ENCODE peak calls at places on chromosomes 13 and 19, in four cellular contexts. T is lung, P is MCF 10A, Q is astrocyte of the spinal cord. O is an unnamed sample.

GRCh38 chr19:48509467-48510194 is 2.0 kb downstream of the LMTK3 start:
- DNase-seq in T (no peak), P (no peak), Q (no peak), O (no peak)

GRCh38 chr13:111964411-111965035 is 102.4 kb upstream of the SOX1 start:
- DNase-seq in T (no peak), P (no peak), Q (no peak), O (no peak)

GRCh38 chr19:2569596-2570465 is 93.9 kb downstream of the GADD45B start:
- DNase-seq in T (no peak), P (no peak), Q (no peak), O (no peak)

GRCh38 chr13:76189882-76190519 is 553.9 kb downstream of the LMO7 start:
- DNase-seq in T (no peak), P (no peak), Q (no peak), O (no peak)

GRCh38 chr13:52348081-52348480 is 57.9 kb downstream of the THSD1 start:
- DNase-seq in T (no peak), P (peak), Q (peak), O (no peak)

GRCh38 chr13:42702726-42703125 is 78.7 kb upstream of the FAM216B start:
- DNase-seq in T (no peak), P (no peak), Q (peak), O (no peak)

GRCh38 chr19:46841458-46842083 is 9.1 kb downstream of the AP2S1 start:
- DNase-seq in T (no peak), P (peak), Q (peak), O (no peak)

GRCh38 chr19:30783212-30783611 is 411.0 kb downstream of the ZNF536 start:
- DNase-seq in T (peak), P (no peak), Q (no peak), O (no peak)

GRCh38 chr19:32176591-32176990 is 168.8 kb upstream of the ZNF507 start:
- DNase-seq in T (no peak), P (no peak), Q (no peak), O (no peak)

GRCh38 chr13:26051231-26052135 is at the start of gene SHISA2:
- DNase-seq in T (no peak), P (peak), Q (peak), O (no peak)

GRCh38 chr19:13849991-13850909 is 26.7 kb upstream of the NANOS3 start:
- DNase-seq in T (peak), P (peak), Q (peak), O (peak)

GRCh38 chr13:90613076-90613795 is 734.3 kb upstream of the MIR17HG start:
- DNase-seq in T (no peak), P (no peak), Q (no peak), O (no peak)

GRCh38 chr19:46546194-46546896 is 50.7 kb upstream of the PNMA8B start:
- DNase-seq in T (peak), P (peak), Q (no peak), O (no peak)

GRCh38 chr19:49676136-49676689 is 858 bp upstream of the PRMT1 start:
- DNase-seq in T (peak), P (peak), Q (peak), O (peak)

GRCh38 chr13:31053098-31053497 is 108.6 kb downstream of the HSPH1 start:
- DNase-seq in T (no peak), P (peak), Q (no peak), O (no peak)

GRCh38 chr19:41541990-41542584 is 33.9 kb upstream of the CEACAM21 start:
- DNase-seq in T (peak), P (peak), Q (peak), O (peak)

GRCh38 chr13:30870049-30870884 is 35.8 kb upstream of the MEDAG start:
- DNase-seq in T (peak), P (peak), Q (peak), O (no peak)

GRCh38 chr19:30665449-30665848 is 293.3 kb downstream of the ZNF536 start:
- DNase-seq in T (no peak), P (no peak), Q (no peak), O (no peak)

GRCh38 chr19:57769345-57770131 is at the start of gene ZNF586:
- DNase-seq in T (peak), P (peak), Q (peak), O (peak)

GRCh38 chr13:27918918-27919255 is 913 bp upstream of the PDX1 start:
- DNase-seq in T (no peak), P (no peak), Q (no peak), O (no peak)

GRCh38 chr19:48398329-48399235 is 5.1 kb downstream of the GRIN2D start:
- DNase-seq in T (peak), P (peak), Q (peak), O (peak)

GRCh38 chr13:37403776-37404497 is 194.6 kb downstream of the POSTN start:
- DNase-seq in T (no peak), P (no peak), Q (peak), O (no peak)

GRCh38 chr13:108220042-108220441 is 1.9 kb downstream of the ABHD13 start:
- DNase-seq in T (peak), P (peak), Q (no peak), O (no peak)

GRCh38 chr19:8595651-8596050 is 14.9 kb downstream of the ADAMTS10 start:
- DNase-seq in T (no peak), P (no peak), Q (no peak), O (no peak)

GRCh38 chr19:8589177-8589714 is 12.0 kb upstream of the MYO1F start:
- DNase-seq in T (no peak), P (no peak), Q (no peak), O (no peak)

GRCh38 chr19:8592231-8593009 is 15.2 kb upstream of the MYO1F start:
- DNase-seq in T (peak), P (no peak), Q (peak), O (peak)

GRCh38 chr19:8596168-8596567 is 14.3 kb downstream of the ADAMTS10 start:
- DNase-seq in T (no peak), P (no peak), Q (no peak), O (no peak)

GRCh38 chr19:8593931-8594330 is 16.6 kb downstream of the ADAMTS10 start:
- DNase-seq in T (no peak), P (no peak), Q (no peak), O (no peak)
- TF ChIP-seq CTCF in T (no peak), P (no peak), Q (peak), O (no peak)

DNA sequence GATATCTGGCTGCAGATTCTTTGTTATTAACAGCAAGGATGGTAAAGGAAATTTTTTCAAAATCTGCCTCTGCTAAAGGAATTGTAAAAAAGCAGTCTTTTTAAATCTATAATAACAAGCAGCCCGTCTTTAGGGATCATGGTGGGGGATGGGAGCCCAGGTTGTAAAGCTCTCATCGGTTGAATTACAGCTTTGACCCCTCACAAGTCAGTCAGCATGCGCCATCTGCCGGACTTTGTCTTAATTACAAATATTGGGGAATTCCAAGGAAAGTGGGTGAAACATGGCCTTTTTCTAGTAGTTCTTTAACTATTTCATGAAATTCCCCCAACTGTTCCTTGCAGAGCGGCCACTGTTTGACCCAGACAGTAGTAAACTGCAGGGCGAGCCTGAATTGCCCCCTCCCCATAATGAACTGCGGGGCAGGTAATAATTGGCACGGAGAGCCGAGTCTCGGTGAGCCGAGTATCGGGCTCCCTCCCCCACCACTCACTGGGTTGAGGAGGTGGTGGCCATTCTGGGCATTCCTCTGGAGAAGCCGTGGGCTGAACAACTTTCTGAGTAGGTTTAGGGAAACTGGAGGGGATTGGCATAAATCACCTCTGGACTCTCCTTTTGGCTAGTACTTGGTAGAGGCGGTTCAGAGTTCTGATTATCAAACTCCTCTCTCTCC is 11.6 kb downstream of the ZNF578 start:
- DNase-seq in T (no peak), P (no peak), Q (no peak), O (no peak)
- TF ChIP-seq CTCF in T (no peak), P (no peak), Q (no peak), O (no peak)

GRCh38 chr13:38685974-38686571 is 804 bp upstream of the FREM2 start:
- DNase-seq in T (no peak), P (peak), Q (peak), O (no peak)
- TF ChIP-seq CTCF in T (no peak), P (peak), Q (peak), O (no peak)

GRCh38 chr19:51108066-51108804 is at the start of gene CTU1:
- DNase-seq in T (peak), P (peak), Q (peak), O (peak)

GRCh38 chr19:51108805-51109146 is 567 bp upstream of the CTU1 start:
- DNase-seq in T (no peak), P (no peak), Q (no peak), O (no peak)

GRCh38 chr19:51110666-51110971 is 2.4 kb upstream of the CTU1 start:
- DNase-seq in T (no peak), P (no peak), Q (no peak), O (no peak)

GRCh38 chr19:51103811-51104470 is 4.3 kb downstream of the CTU1 start:
- DNase-seq in T (no peak), P (no peak), Q (no peak), O (no peak)

DNA sequence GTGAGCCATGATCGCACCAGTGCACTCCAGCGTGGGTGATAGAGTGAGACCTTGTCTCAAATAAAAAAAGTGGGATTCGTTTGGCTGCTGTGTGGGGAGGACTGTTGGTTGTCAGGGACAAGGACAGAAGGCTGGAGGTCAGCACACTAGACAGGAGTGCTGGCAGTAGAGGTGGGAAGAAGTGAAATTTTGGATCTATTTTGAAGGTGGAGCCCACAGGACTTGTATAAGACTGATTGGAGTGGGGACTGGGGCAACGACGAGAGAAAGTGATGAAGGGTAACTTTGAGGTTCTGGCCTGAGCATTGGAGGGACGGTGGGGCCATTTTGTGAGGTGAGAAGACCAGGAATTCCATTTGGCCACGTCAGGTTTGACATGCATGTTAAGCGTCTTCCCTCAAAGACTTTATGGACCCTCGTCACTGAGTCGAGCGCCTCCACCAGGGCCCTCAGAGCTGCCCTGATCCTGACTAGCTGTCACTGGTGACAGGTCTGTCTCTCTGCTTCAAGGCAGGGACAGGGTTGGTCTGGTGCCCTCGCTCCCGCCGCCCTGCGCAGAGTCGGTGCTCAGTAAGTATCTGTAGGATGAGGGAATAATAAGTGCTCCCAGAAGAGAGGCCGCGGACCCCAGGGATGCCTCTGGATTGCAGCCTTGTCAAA is 673 bp downstream of the CTU1 start:
- DNase-seq in T (no peak), P (no peak), Q (no peak), O (no peak)
- TF ChIP-seq CTCF in T (no peak), P (no peak), Q (no peak), O (no peak)

DNA sequence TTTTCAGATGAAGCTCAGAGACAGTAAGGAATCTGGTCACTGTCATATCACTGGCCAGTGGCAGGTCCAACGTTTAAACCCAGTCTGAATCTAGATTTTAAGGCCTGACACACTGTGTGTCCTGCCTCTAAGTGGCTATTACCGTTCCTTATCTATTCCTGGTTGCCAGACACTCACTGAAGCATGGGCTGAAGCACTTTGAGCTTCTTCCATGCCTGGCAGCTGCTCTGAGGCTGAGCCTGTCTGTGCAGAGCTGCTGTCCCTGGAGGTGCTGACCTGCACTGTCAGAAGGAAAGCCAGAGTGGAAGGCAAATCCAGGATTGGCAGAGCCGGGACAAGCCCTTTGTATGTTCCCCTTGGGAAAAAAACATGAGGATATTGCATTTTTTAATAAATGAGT is 109.2 kb upstream of the SLC7A1 start:
- DNase-seq in T (no peak), P (no peak), Q (no peak), O (no peak)
- TF ChIP-seq CTCF in T (no peak), P (no peak), Q (no peak), O (no peak)

GRCh38 chr13:102721800-102722231 is 27.0 kb upstream of the METTL21C start:
- DNase-seq in T (no peak), P (peak), Q (no peak), O (no peak)

GRCh38 chr13:102726430-102726829 is 31.6 kb upstream of the METTL21C start:
- DNase-seq in T (no peak), P (peak), Q (peak), O (no peak)

GRCh38 chr13:102729560-102730275 is 34.9 kb upstream of the METTL21C start:
- DNase-seq in T (no peak), P (peak), Q (peak), O (no peak)

GRCh38 chr13:102724923-102725322 is 30.1 kb upstream of the METTL21C start:
- DNase-seq in T (no peak), P (peak), Q (peak), O (no peak)
- TF ChIP-seq CTCF in T (peak), P (peak), Q (peak), O (no peak)

DNA sequence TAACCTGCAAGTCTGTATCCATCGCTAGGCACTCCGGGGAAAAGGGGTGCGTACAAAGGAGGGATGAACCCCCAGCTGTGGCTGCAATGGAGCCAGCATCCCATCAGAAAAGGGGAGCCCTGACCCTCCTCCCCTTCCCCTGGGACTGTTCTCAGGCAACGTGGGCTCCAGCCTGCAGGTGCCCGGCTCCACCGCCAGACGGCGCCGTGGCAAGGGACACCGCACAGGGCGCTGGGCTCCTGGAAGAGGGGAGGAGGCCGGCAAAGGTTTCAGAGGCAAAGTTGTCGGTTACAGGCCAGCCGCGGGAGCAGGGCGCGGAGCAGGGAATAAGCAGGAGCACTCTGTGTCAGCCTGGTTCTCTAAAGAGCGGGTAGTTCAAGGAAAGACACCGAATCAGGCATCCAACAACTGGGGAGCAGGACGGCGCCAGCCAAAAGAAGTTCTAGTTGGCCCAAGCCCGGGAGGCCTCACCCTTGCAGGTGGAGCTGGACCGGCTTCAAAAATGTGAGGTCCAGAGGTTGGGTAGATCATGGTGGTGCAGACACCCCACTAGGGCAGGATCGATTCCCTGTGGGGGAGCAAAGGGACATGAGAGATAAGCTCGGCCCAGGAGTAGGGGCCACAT is 53.0 kb upstream of the ATP12A start:
- DNase-seq in T (no peak), P (no peak), Q (no peak), O (no peak)
- TF ChIP-seq CTCF in T (no peak), P (no peak), Q (peak), O (no peak)

GRCh38 chr19:39411006-39411831 is 1.2 kb upstream of the PLEKHG2 start:
- DNase-seq in T (no peak), P (peak), Q (peak), O (peak)

GRCh38 chr19:39413269-39413902 is 917 bp downstream of the PLEKHG2 start:
- DNase-seq in T (no peak), P (no peak), Q (peak), O (peak)

GRCh38 chr19:39411832-39412099 is 703 bp upstream of the PLEKHG2 start:
- DNase-seq in T (peak), P (peak), Q (peak), O (peak)

GRCh38 chr19:39412867-39413268 is 399 bp downstream of the PLEKHG2 start:
- DNase-seq in T (no peak), P (no peak), Q (no peak), O (no peak)

GRCh38 chr19:39412100-39412866 is at the start of gene PLEKHG2:
- DNase-seq in T (peak), P (peak), Q (peak), O (peak)
- TF ChIP-seq CTCF in T (peak), P (peak), Q (peak), O (no peak)